ENCODE peak calls at places on chromosome 22, in four cellular contexts. D is AG10803; K is activated CD4-positive, alpha-beta T cell treated with anti-CD3 and anti-CD28 coated beads, Interleukin-2, amount 50 U/mL, for 4 hours; T is myocyte. G is an unnamed sample.

GRCh38 chr22:29055192-29055830 is 6.3 kb downstream of the C22orf31 start:
- DNase-seq in D (no peak), T (peak), K (no peak), G (no peak)

GRCh38 chr22:35085621-35086020 is 19.7 kb downstream of the ISX start:
- DNase-seq in T (no peak), D (no peak), K (no peak), G (no peak)

GRCh38 chr22:50422046-50422445 is 52.8 kb downstream of the SBF1 start:
- DNase-seq in T (no peak), K (no peak), D (no peak), G (no peak)

GRCh38 chr22:22103078-22103593 is 120.5 kb upstream of the TOP3B start:
- DNase-seq in D (no peak), K (no peak), T (no peak), G (no peak)

GRCh38 chr22:37305873-37306272 is 23.6 kb downstream of the CYTH4 start:
- DNase-seq in K (no peak), D (no peak), T (no peak), G (no peak)

GRCh38 chr22:19958083-19959042 is 16.7 kb upstream of the TXNRD2 start:
- DNase-seq in T (peak), D (peak), K (no peak), G (peak)

GRCh38 chr22:43310798-43311197 is 32.4 kb downstream of the SCUBE1 start:
- DNase-seq in T (no peak), D (no peak), K (no peak), G (no peak)

GRCh38 chr22:44204937-44205712 is 24.4 kb downstream of the PARVG start:
- DNase-seq in T (peak), D (no peak), K (no peak), G (no peak)

GRCh38 chr22:46725096-46725495 is 13.0 kb downstream of the CERK start:
- DNase-seq in T (no peak), D (no peak), K (no peak), G (no peak)

GRCh38 chr22:27987557-27987956 is 68.5 kb upstream of the PITPNB start:
- DNase-seq in T (peak), D (peak), K (no peak), G (peak)